ENCODE peak calls at places on chromosome 19, in seven cellular contexts. O, Y, R, E, C, I and W are unnamed samples.

GRCh38 chr19:29293292-29293691 is 80.3 kb upstream of the UQCRFS1 start:
- DNase-seq in O (no peak), I (no peak), Y (no peak), R (no peak), C (no peak), E (no peak), W (no peak)

GRCh38 chr19:14826006-14826405 is 9.0 kb downstream of the OR7A5 start:
- DNase-seq in Y (no peak), O (no peak), R (no peak), C (no peak), I (no peak), E (no peak), W (no peak)

GRCh38 chr19:34979819-34980640 is 16.0 kb upstream of the ZNF792 start:
- DNase-seq in C (no peak), O (no peak), R (no peak), E (no peak), Y (no peak), I (no peak), W (no peak)

GRCh38 chr19:10501971-10502523 is 1.1 kb downstream of the KEAP1 start:
- DNase-seq in E (peak; percentile 90), C (peak; percentile 33), R (peak; percentile 71), I (no peak), O (no peak), Y (no peak), W (peak; percentile 96)

GRCh38 chr19:33156354-33156753 is 24.4 kb downstream of the WDR88 start:
- DNase-seq in E (no peak), C (peak; percentile 35), R (no peak), Y (no peak), I (no peak), O (peak; percentile 2), W (no peak)

GRCh38 chr19:11200015-11200574 is 2.8 kb upstream of the KANK2 start:
- DNase-seq in I (no peak), E (no peak), R (no peak), O (no peak), C (no peak), Y (no peak), W (no peak)

GRCh38 chr19:51131780-51132680 is 7.3 kb downstream of the SIGLEC9 start:
- DNase-seq in C (no peak), Y (peak; percentile 10), O (peak; percentile 72), E (peak; percentile 34), I (no peak), R (no peak), W (no peak)

GRCh38 chr19:44879309-44880065 is 11.6 kb upstream of the TOMM40 start:
- DNase-seq in O (no peak), E (no peak), R (no peak), C (no peak), I (no peak), Y (no peak), W (no peak)

GRCh38 chr19:32910874-32911273 is 41.3 kb upstream of the SLC7A9 start:
- DNase-seq in E (no peak), Y (no peak), C (no peak), I (no peak), R (no peak), O (no peak), W (no peak)

GRCh38 chr19:33530261-33530660 is 8.7 kb upstream of the PEPD start:
- DNase-seq in O (no peak), Y (no peak), E (no peak), C (no peak), I (no peak), R (no peak), W (no peak)

GRCh38 chr19:1955171-1956142 is 14.5 kb downstream of the CSNK1G2 start:
- DNase-seq in I (no peak), O (no peak), C (no peak), Y (no peak), R (no peak), E (no peak), W (no peak)

GRCh38 chr19:22610121-22610520 is 24.0 kb upstream of the ZNF492 start:
- DNase-seq in R (no peak), E (no peak), C (no peak), O (no peak), Y (no peak), I (no peak), W (no peak)

GRCh38 chr19:1290699-1291651 is 5.3 kb downstream of the EFNA2 start:
- DNase-seq in C (peak; percentile 76), O (no peak), E (no peak), I (no peak), R (no peak), Y (no peak), W (no peak)

GRCh38 chr19:53870485-53870844 is 2.8 kb downstream of the MYADM start:
- DNase-seq in C (no peak), I (no peak), O (no peak), E (no peak), Y (no peak), R (no peak), W (peak; percentile 54)
- TF ChIP-seq JUND in C (no peak), I (no peak), O (no peak), E (no peak), Y (no peak), R (no peak), W (no peak)

GRCh38 chr19:19464339-19465098 is 50.8 kb downstream of the TSSK6 start:
- DNase-seq in E (no peak), R (no peak), I (no peak), O (no peak), C (no peak), Y (no peak), W (peak; percentile 59)
- TF ChIP-seq JUND in E (no peak), R (no peak), I (no peak), O (no peak), C (no peak), Y (no peak), W (no peak)

DNA sequence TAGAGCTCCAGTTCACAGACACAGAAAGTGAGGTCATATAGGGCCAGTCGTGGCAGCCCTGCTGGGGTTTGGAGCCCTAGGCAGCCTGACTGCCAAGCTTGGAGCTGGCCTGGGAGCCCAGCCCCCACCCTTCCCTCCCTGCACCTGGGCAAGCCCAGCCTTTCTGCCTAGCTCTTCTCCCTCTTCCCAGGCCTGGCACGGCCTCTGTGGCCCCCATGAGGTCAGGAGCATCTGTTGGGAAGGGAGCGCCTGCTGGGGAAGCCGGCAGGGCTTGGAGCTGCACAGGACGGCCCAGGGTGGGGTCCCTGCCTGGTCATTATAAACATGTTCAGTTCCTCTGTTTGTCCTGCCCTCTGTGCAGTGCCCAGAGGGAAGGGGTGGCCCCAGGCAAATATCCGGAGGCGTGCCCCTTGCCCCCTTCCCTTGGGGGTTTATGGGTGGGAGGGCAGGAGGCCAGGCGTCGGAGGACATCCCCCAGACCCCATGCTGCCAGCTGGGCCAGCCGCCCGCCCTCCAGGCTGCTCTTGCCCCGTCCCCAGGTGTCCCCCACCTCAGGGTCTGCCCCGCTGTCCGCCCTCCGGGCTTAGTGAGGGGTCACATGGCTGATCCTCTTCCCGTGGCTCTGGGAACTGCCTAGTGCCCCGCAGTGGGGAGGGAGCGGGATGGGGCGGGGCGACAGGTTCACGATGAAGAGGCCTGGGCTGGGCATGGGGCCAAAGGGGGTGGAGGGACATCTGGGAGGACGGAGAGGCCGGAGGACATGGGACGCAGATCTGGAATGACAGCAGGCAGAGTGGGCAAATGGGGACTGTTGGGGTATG is 30.0 kb upstream of the NCCRP1 start:
- DNase-seq in I (no peak), O (no peak), C (peak; percentile 49), Y (no peak), E (peak; percentile 92), R (no peak), W (peak; percentile 93)
- TF ChIP-seq JUND in I (no peak), O (no peak), C (no peak), Y (no peak), E (no peak), R (no peak), W (no peak)

DNA sequence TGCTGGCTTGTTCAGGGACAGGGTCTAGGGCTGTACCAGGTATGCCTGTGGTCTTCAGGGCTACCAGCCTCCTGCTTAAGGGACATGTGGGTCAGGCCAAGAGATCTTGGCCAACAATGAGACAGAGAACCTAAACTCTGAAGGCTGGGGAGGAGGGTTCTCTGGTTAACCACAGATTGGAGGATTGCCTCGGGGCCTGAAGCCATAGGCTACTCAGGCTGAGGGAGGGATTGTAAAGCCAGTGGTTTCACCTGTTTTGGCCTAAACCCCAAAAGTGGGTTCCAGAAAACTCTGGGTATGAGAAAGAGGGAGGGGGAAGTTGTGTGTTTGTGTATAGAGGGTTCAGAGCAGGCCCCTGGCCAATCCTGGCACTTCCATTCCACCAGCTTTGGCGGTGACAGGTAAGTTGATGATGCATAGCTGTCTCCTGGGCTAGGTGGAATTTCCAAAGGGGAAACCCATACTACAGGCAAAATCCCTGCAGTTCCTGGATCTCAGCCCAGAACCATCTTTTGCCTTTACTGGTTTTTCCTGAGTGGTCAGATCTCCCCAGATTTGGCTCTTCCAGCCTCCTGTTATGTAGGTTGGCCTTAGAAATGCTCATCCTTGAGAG is 13.5 kb upstream of the CCDC97 start:
- DNase-seq in E (no peak), I (no peak), Y (no peak), R (no peak), O (no peak), C (no peak), W (peak; percentile 72)
- TF ChIP-seq JUND in E (no peak), I (no peak), Y (no peak), R (no peak), O (no peak), C (no peak), W (no peak)

DNA sequence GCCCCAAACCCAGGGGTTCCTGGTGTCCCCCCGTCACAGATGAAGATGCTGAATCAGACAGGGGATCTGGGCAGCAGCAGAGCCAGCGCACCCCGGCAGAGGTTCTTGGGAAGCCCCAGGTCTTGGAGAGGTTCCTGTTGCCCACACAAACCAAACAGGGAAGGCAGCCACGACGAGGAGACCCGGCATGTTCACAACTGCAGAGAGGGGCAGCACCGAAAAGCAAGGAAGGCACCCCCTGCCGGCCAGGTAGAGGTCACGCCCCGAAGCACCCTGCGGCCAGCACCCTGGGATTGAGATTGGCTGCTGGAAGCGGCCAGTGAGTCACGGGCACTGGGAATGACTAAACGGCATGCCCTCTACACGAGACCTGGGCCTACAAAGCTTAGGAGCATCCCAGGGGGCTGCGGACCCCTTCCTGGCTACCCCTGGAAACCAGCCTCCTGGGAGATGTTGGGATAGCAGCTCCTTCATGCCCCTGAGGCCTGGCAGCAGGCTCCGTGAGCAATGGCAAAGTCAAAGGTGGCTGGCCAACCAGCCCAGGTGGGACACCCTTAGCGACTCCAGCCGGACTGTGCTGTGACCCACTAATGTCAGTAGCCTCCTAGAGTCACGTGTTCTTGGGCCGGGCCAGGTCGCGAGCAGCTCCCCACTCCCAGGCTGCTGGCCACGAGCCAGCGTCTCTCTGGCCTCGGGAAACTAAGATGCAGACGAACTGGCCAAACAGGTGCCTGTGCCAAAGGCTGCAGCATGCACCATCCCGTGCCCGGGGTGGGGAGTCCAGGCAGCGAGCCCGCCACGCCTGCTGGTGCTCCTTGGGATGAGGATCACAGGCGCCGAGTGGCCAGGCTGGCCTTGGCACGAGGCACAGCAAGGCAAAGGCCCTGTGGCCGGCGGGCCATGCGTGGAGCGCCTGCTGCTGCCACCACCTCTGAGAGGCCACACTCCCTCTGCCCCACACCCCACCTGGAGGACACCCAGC is 43.2 kb downstream of the MLLT1 start:
- DNase-seq in E (peak; percentile 46), I (no peak), R (no peak), C (no peak), Y (no peak), O (no peak), W (peak; percentile 92)
- TF ChIP-seq JUND in E (no peak), I (no peak), R (no peak), C (no peak), Y (no peak), O (no peak), W (no peak)